ENCODE peak calls at places on chromosome 18, in nine cellular contexts. One of them, this sample, is unnamed.

GRCh38 chr18:41940506-41941215 is 14.4 kb upstream of the PIK3C3 start:
- DNase-seq in fibroblast of lung: peak
- DNase-seq in T-helper 9 cell: no peak
- DNase-seq in stimulated activated CD4-positive, alpha-beta T cell treated with anti-CD3 and anti-CD28 coated beads, Interleukin-2, amount 100 ng/mL, for 48 hours: no peak
- DNase-seq in sciatic nerve: no peak
- DNase-seq in stimulated activated CD8-positive, alpha-beta memory T cell treated with anti-CD3 and anti-CD28 coated beads, Interleukin-15, amount 100 ng/mL, for 24 hours: no peak
- DNase-seq in activated naive CD4-positive, alpha-beta T cell: no peak
- DNase-seq in effector memory CD8-positive, alpha-beta T cell: no peak
- DNase-seq in activated gamma-delta T cell treated with Interleukin-2 at 50 U/mL for 16 hours: no peak
- DNase-seq in this sample: peak

GRCh38 chr18:59516356-59517155 is 157.5 kb upstream of the LMAN1 start:
- DNase-seq in activated naive CD4-positive, alpha-beta T cell: no peak
- DNase-seq in stimulated activated CD8-positive, alpha-beta memory T cell treated with anti-CD3 and anti-CD28 coated beads, Interleukin-15, amount 100 ng/mL, for 24 hours: no peak
- DNase-seq in stimulated activated CD4-positive, alpha-beta T cell treated with anti-CD3 and anti-CD28 coated beads, Interleukin-2, amount 100 ng/mL, for 48 hours: no peak
- DNase-seq in effector memory CD8-positive, alpha-beta T cell: no peak
- DNase-seq in T-helper 9 cell: no peak
- DNase-seq in activated gamma-delta T cell treated with Interleukin-2 at 50 U/mL for 16 hours: no peak
- DNase-seq in fibroblast of lung: peak
- DNase-seq in sciatic nerve: no peak
- DNase-seq in this sample: peak

GRCh38 chr18:28114472-28114871 is 62.5 kb downstream of the CDH2 start:
- DNase-seq in sciatic nerve: no peak
- DNase-seq in T-helper 9 cell: no peak
- DNase-seq in stimulated activated CD8-positive, alpha-beta memory T cell treated with anti-CD3 and anti-CD28 coated beads, Interleukin-15, amount 100 ng/mL, for 24 hours: no peak
- DNase-seq in activated naive CD4-positive, alpha-beta T cell: no peak
- DNase-seq in fibroblast of lung: peak
- DNase-seq in effector memory CD8-positive, alpha-beta T cell: no peak
- DNase-seq in activated gamma-delta T cell treated with Interleukin-2 at 50 U/mL for 16 hours: no peak
- DNase-seq in stimulated activated CD4-positive, alpha-beta T cell treated with anti-CD3 and anti-CD28 coated beads, Interleukin-2, amount 100 ng/mL, for 48 hours: no peak
- DNase-seq in this sample: no peak

GRCh38 chr18:79598046-79598884 is 81.3 kb upstream of the CTDP1 start:
- DNase-seq in stimulated activated CD4-positive, alpha-beta T cell treated with anti-CD3 and anti-CD28 coated beads, Interleukin-2, amount 100 ng/mL, for 48 hours: no peak
- DNase-seq in stimulated activated CD8-positive, alpha-beta memory T cell treated with anti-CD3 and anti-CD28 coated beads, Interleukin-15, amount 100 ng/mL, for 24 hours: no peak
- DNase-seq in effector memory CD8-positive, alpha-beta T cell: no peak
- DNase-seq in activated naive CD4-positive, alpha-beta T cell: no peak
- DNase-seq in T-helper 9 cell: no peak
- DNase-seq in activated gamma-delta T cell treated with Interleukin-2 at 50 U/mL for 16 hours: no peak
- DNase-seq in fibroblast of lung: no peak
- DNase-seq in sciatic nerve: peak
- DNase-seq in this sample: no peak

GRCh38 chr18:71727909-71728308 is 816.2 kb downstream of the CBLN2 start:
- DNase-seq in fibroblast of lung: no peak
- DNase-seq in stimulated activated CD4-positive, alpha-beta T cell treated with anti-CD3 and anti-CD28 coated beads, Interleukin-2, amount 100 ng/mL, for 48 hours: no peak
- DNase-seq in activated gamma-delta T cell treated with Interleukin-2 at 50 U/mL for 16 hours: no peak
- DNase-seq in T-helper 9 cell: no peak
- DNase-seq in effector memory CD8-positive, alpha-beta T cell: no peak
- DNase-seq in stimulated activated CD8-positive, alpha-beta memory T cell treated with anti-CD3 and anti-CD28 coated beads, Interleukin-15, amount 100 ng/mL, for 24 hours: no peak
- DNase-seq in sciatic nerve: no peak
- DNase-seq in activated naive CD4-positive, alpha-beta T cell: no peak
- DNase-seq in this sample: no peak

GRCh38 chr18:63881851-63882250 is 5.7 kb upstream of the SERPINB2 start:
- DNase-seq in effector memory CD8-positive, alpha-beta T cell: no peak
- DNase-seq in sciatic nerve: no peak
- DNase-seq in stimulated activated CD4-positive, alpha-beta T cell treated with anti-CD3 and anti-CD28 coated beads, Interleukin-2, amount 100 ng/mL, for 48 hours: no peak
- DNase-seq in activated gamma-delta T cell treated with Interleukin-2 at 50 U/mL for 16 hours: no peak
- DNase-seq in activated naive CD4-positive, alpha-beta T cell: no peak
- DNase-seq in T-helper 9 cell: no peak
- DNase-seq in stimulated activated CD8-positive, alpha-beta memory T cell treated with anti-CD3 and anti-CD28 coated beads, Interleukin-15, amount 100 ng/mL, for 24 hours: no peak
- DNase-seq in fibroblast of lung: no peak
- DNase-seq in this sample: no peak

GRCh38 chr18:56952026-56952425 is 194.9 kb upstream of the BOD1L2 start:
- DNase-seq in activated naive CD4-positive, alpha-beta T cell: no peak
- DNase-seq in T-helper 9 cell: no peak
- DNase-seq in effector memory CD8-positive, alpha-beta T cell: no peak
- DNase-seq in stimulated activated CD4-positive, alpha-beta T cell treated with anti-CD3 and anti-CD28 coated beads, Interleukin-2, amount 100 ng/mL, for 48 hours: no peak
- DNase-seq in activated gamma-delta T cell treated with Interleukin-2 at 50 U/mL for 16 hours: no peak
- DNase-seq in fibroblast of lung: no peak
- DNase-seq in stimulated activated CD8-positive, alpha-beta memory T cell treated with anti-CD3 and anti-CD28 coated beads, Interleukin-15, amount 100 ng/mL, for 24 hours: no peak
- DNase-seq in sciatic nerve: no peak
- DNase-seq in this sample: no peak

GRCh38 chr18:11520536-11520935 is 88.9 kb upstream of the SLC35G4 start:
- DNase-seq in stimulated activated CD4-positive, alpha-beta T cell treated with anti-CD3 and anti-CD28 coated beads, Interleukin-2, amount 100 ng/mL, for 48 hours: no peak
- DNase-seq in T-helper 9 cell: no peak
- DNase-seq in sciatic nerve: no peak
- DNase-seq in effector memory CD8-positive, alpha-beta T cell: no peak
- DNase-seq in fibroblast of lung: no peak
- DNase-seq in stimulated activated CD8-positive, alpha-beta memory T cell treated with anti-CD3 and anti-CD28 coated beads, Interleukin-15, amount 100 ng/mL, for 24 hours: no peak
- DNase-seq in activated gamma-delta T cell treated with Interleukin-2 at 50 U/mL for 16 hours: no peak
- DNase-seq in activated naive CD4-positive, alpha-beta T cell: no peak
- DNase-seq in this sample: no peak

GRCh38 chr18:73979742-73980141 is 167.9 kb downstream of the FBXO15 start:
- DNase-seq in sciatic nerve: no peak
- DNase-seq in activated gamma-delta T cell treated with Interleukin-2 at 50 U/mL for 16 hours: no peak
- DNase-seq in stimulated activated CD8-positive, alpha-beta memory T cell treated with anti-CD3 and anti-CD28 coated beads, Interleukin-15, amount 100 ng/mL, for 24 hours: no peak
- DNase-seq in stimulated activated CD4-positive, alpha-beta T cell treated with anti-CD3 and anti-CD28 coated beads, Interleukin-2, amount 100 ng/mL, for 48 hours: no peak
- DNase-seq in activated naive CD4-positive, alpha-beta T cell: no peak
- DNase-seq in fibroblast of lung: peak
- DNase-seq in effector memory CD8-positive, alpha-beta T cell: no peak
- DNase-seq in T-helper 9 cell: no peak
- DNase-seq in this sample: no peak

GRCh38 chr18:47050468-47050867 is 15.0 kb upstream of the ELOA2 start:
- DNase-seq in activated naive CD4-positive, alpha-beta T cell: no peak
- DNase-seq in stimulated activated CD4-positive, alpha-beta T cell treated with anti-CD3 and anti-CD28 coated beads, Interleukin-2, amount 100 ng/mL, for 48 hours: peak
- DNase-seq in fibroblast of lung: peak
- DNase-seq in T-helper 9 cell: no peak
- DNase-seq in stimulated activated CD8-positive, alpha-beta memory T cell treated with anti-CD3 and anti-CD28 coated beads, Interleukin-15, amount 100 ng/mL, for 24 hours: no peak
- DNase-seq in activated gamma-delta T cell treated with Interleukin-2 at 50 U/mL for 16 hours: no peak
- DNase-seq in sciatic nerve: no peak
- DNase-seq in effector memory CD8-positive, alpha-beta T cell: peak
- DNase-seq in this sample: peak

GRCh38 chr18:13447621-13448020 is 229.1 kb downstream of the LDLRAD4 start:
- DNase-seq in activated naive CD4-positive, alpha-beta T cell: no peak
- DNase-seq in sciatic nerve: no peak
- DNase-seq in stimulated activated CD8-positive, alpha-beta memory T cell treated with anti-CD3 and anti-CD28 coated beads, Interleukin-15, amount 100 ng/mL, for 24 hours: no peak
- DNase-seq in T-helper 9 cell: no peak
- DNase-seq in effector memory CD8-positive, alpha-beta T cell: no peak
- DNase-seq in fibroblast of lung: peak
- DNase-seq in stimulated activated CD4-positive, alpha-beta T cell treated with anti-CD3 and anti-CD28 coated beads, Interleukin-2, amount 100 ng/mL, for 48 hours: no peak
- DNase-seq in activated gamma-delta T cell treated with Interleukin-2 at 50 U/mL for 16 hours: no peak
- DNase-seq in this sample: peak

GRCh38 chr18:43161528-43161927 is 46.0 kb upstream of the RIT2 start:
- DNase-seq in stimulated activated CD8-positive, alpha-beta memory T cell treated with anti-CD3 and anti-CD28 coated beads, Interleukin-15, amount 100 ng/mL, for 24 hours: no peak
- DNase-seq in stimulated activated CD4-positive, alpha-beta T cell treated with anti-CD3 and anti-CD28 coated beads, Interleukin-2, amount 100 ng/mL, for 48 hours: no peak
- DNase-seq in fibroblast of lung: peak
- DNase-seq in sciatic nerve: no peak
- DNase-seq in T-helper 9 cell: no peak
- DNase-seq in effector memory CD8-positive, alpha-beta T cell: no peak
- DNase-seq in activated naive CD4-positive, alpha-beta T cell: no peak
- DNase-seq in activated gamma-delta T cell treated with Interleukin-2 at 50 U/mL for 16 hours: no peak
- DNase-seq in this sample: peak

GRCh38 chr18:58697131-58697530 is 25.9 kb downstream of the MALT1 start:
- DNase-seq in fibroblast of lung: no peak
- DNase-seq in activated naive CD4-positive, alpha-beta T cell: no peak
- DNase-seq in stimulated activated CD8-positive, alpha-beta memory T cell treated with anti-CD3 and anti-CD28 coated beads, Interleukin-15, amount 100 ng/mL, for 24 hours: no peak
- DNase-seq in stimulated activated CD4-positive, alpha-beta T cell treated with anti-CD3 and anti-CD28 coated beads, Interleukin-2, amount 100 ng/mL, for 48 hours: no peak
- DNase-seq in T-helper 9 cell: no peak
- DNase-seq in sciatic nerve: no peak
- DNase-seq in activated gamma-delta T cell treated with Interleukin-2 at 50 U/mL for 16 hours: no peak
- DNase-seq in effector memory CD8-positive, alpha-beta T cell: no peak
- DNase-seq in this sample: no peak

GRCh38 chr18:7901657-7902056 is 334.5 kb downstream of the PTPRM start:
- DNase-seq in activated gamma-delta T cell treated with Interleukin-2 at 50 U/mL for 16 hours: no peak
- DNase-seq in fibroblast of lung: peak
- DNase-seq in activated naive CD4-positive, alpha-beta T cell: no peak
- DNase-seq in T-helper 9 cell: no peak
- DNase-seq in effector memory CD8-positive, alpha-beta T cell: no peak
- DNase-seq in stimulated activated CD4-positive, alpha-beta T cell treated with anti-CD3 and anti-CD28 coated beads, Interleukin-2, amount 100 ng/mL, for 48 hours: no peak
- DNase-seq in sciatic nerve: no peak
- DNase-seq in stimulated activated CD8-positive, alpha-beta memory T cell treated with anti-CD3 and anti-CD28 coated beads, Interleukin-15, amount 100 ng/mL, for 24 hours: no peak
- DNase-seq in this sample: no peak

GRCh38 chr18:45090526-45091140 is 409.9 kb downstream of the SETBP1 start:
- DNase-seq in activated gamma-delta T cell treated with Interleukin-2 at 50 U/mL for 16 hours: no peak
- DNase-seq in effector memory CD8-positive, alpha-beta T cell: no peak
- DNase-seq in T-helper 9 cell: no peak
- DNase-seq in stimulated activated CD4-positive, alpha-beta T cell treated with anti-CD3 and anti-CD28 coated beads, Interleukin-2, amount 100 ng/mL, for 48 hours: no peak
- DNase-seq in activated naive CD4-positive, alpha-beta T cell: no peak
- DNase-seq in fibroblast of lung: peak
- DNase-seq in stimulated activated CD8-positive, alpha-beta memory T cell treated with anti-CD3 and anti-CD28 coated beads, Interleukin-15, amount 100 ng/mL, for 24 hours: no peak
- DNase-seq in sciatic nerve: no peak
- DNase-seq in this sample: no peak

GRCh38 chr18:10682368-10682714 is 156.5 kb downstream of the NAPG start:
- DNase-seq in sciatic nerve: no peak
- DNase-seq in activated gamma-delta T cell treated with Interleukin-2 at 50 U/mL for 16 hours: no peak
- DNase-seq in stimulated activated CD4-positive, alpha-beta T cell treated with anti-CD3 and anti-CD28 coated beads, Interleukin-2, amount 100 ng/mL, for 48 hours: no peak
- DNase-seq in fibroblast of lung: no peak
- DNase-seq in T-helper 9 cell: no peak
- DNase-seq in activated naive CD4-positive, alpha-beta T cell: no peak
- DNase-seq in stimulated activated CD8-positive, alpha-beta memory T cell treated with anti-CD3 and anti-CD28 coated beads, Interleukin-15, amount 100 ng/mL, for 24 hours: no peak
- DNase-seq in effector memory CD8-positive, alpha-beta T cell: no peak
- DNase-seq in this sample: no peak

GRCh38 chr18:9025104-9025838 is 77.2 kb upstream of the NDUFV2 start:
- DNase-seq in stimulated activated CD4-positive, alpha-beta T cell treated with anti-CD3 and anti-CD28 coated beads, Interleukin-2, amount 100 ng/mL, for 48 hours: no peak
- DNase-seq in fibroblast of lung: peak
- DNase-seq in stimulated activated CD8-positive, alpha-beta memory T cell treated with anti-CD3 and anti-CD28 coated beads, Interleukin-15, amount 100 ng/mL, for 24 hours: no peak
- DNase-seq in T-helper 9 cell: no peak
- DNase-seq in activated naive CD4-positive, alpha-beta T cell: no peak
- DNase-seq in effector memory CD8-positive, alpha-beta T cell: no peak
- DNase-seq in activated gamma-delta T cell treated with Interleukin-2 at 50 U/mL for 16 hours: no peak
- DNase-seq in sciatic nerve: no peak
- DNase-seq in this sample: peak

GRCh38 chr18:12574494-12575185 is 83.3 kb downstream of the SPIRE1 start:
- DNase-seq in sciatic nerve: no peak
- DNase-seq in stimulated activated CD8-positive, alpha-beta memory T cell treated with anti-CD3 and anti-CD28 coated beads, Interleukin-15, amount 100 ng/mL, for 24 hours: no peak
- DNase-seq in effector memory CD8-positive, alpha-beta T cell: no peak
- DNase-seq in T-helper 9 cell: no peak
- DNase-seq in activated gamma-delta T cell treated with Interleukin-2 at 50 U/mL for 16 hours: no peak
- DNase-seq in activated naive CD4-positive, alpha-beta T cell: no peak
- DNase-seq in stimulated activated CD4-positive, alpha-beta T cell treated with anti-CD3 and anti-CD28 coated beads, Interleukin-2, amount 100 ng/mL, for 48 hours: no peak
- DNase-seq in fibroblast of lung: no peak
- DNase-seq in this sample: no peak

GRCh38 chr18:446941-447560 is 53.5 kb downstream of the COLEC12 start:
- DNase-seq in fibroblast of lung: peak
- DNase-seq in effector memory CD8-positive, alpha-beta T cell: no peak
- DNase-seq in sciatic nerve: no peak
- DNase-seq in stimulated activated CD4-positive, alpha-beta T cell treated with anti-CD3 and anti-CD28 coated beads, Interleukin-2, amount 100 ng/mL, for 48 hours: no peak
- DNase-seq in activated gamma-delta T cell treated with Interleukin-2 at 50 U/mL for 16 hours: no peak
- DNase-seq in T-helper 9 cell: no peak
- DNase-seq in stimulated activated CD8-positive, alpha-beta memory T cell treated with anti-CD3 and anti-CD28 coated beads, Interleukin-15, amount 100 ng/mL, for 24 hours: no peak
- DNase-seq in activated naive CD4-positive, alpha-beta T cell: no peak
- DNase-seq in this sample: no peak

GRCh38 chr18:12007063-12007462 is 25.8 kb downstream of the IMPA2 start:
- DNase-seq in fibroblast of lung: no peak
- DNase-seq in activated gamma-delta T cell treated with Interleukin-2 at 50 U/mL for 16 hours: no peak
- DNase-seq in T-helper 9 cell: no peak
- DNase-seq in stimulated activated CD8-positive, alpha-beta memory T cell treated with anti-CD3 and anti-CD28 coated beads, Interleukin-15, amount 100 ng/mL, for 24 hours: no peak
- DNase-seq in activated naive CD4-positive, alpha-beta T cell: no peak
- DNase-seq in sciatic nerve: no peak
- DNase-seq in effector memory CD8-positive, alpha-beta T cell: no peak
- DNase-seq in stimulated activated CD4-positive, alpha-beta T cell treated with anti-CD3 and anti-CD28 coated beads, Interleukin-2, amount 100 ng/mL, for 48 hours: no peak
- DNase-seq in this sample: no peak

GRCh38 chr18:36843784-36844183 is 14.9 kb downstream of the KIAA1328 start:
- DNase-seq in activated naive CD4-positive, alpha-beta T cell: no peak
- DNase-seq in T-helper 9 cell: no peak
- DNase-seq in stimulated activated CD8-positive, alpha-beta memory T cell treated with anti-CD3 and anti-CD28 coated beads, Interleukin-15, amount 100 ng/mL, for 24 hours: no peak
- DNase-seq in fibroblast of lung: peak
- DNase-seq in effector memory CD8-positive, alpha-beta T cell: no peak
- DNase-seq in sciatic nerve: no peak
- DNase-seq in stimulated activated CD4-positive, alpha-beta T cell treated with anti-CD3 and anti-CD28 coated beads, Interleukin-2, amount 100 ng/mL, for 48 hours: no peak
- DNase-seq in activated gamma-delta T cell treated with Interleukin-2 at 50 U/mL for 16 hours: no peak
- DNase-seq in this sample: no peak

GRCh38 chr18:46402945-46403344 is 254.1 kb downstream of the LOXHD1 start:
- DNase-seq in activated naive CD4-positive, alpha-beta T cell: no peak
- DNase-seq in fibroblast of lung: no peak
- DNase-seq in activated gamma-delta T cell treated with Interleukin-2 at 50 U/mL for 16 hours: no peak
- DNase-seq in stimulated activated CD4-positive, alpha-beta T cell treated with anti-CD3 and anti-CD28 coated beads, Interleukin-2, amount 100 ng/mL, for 48 hours: no peak
- DNase-seq in T-helper 9 cell: no peak
- DNase-seq in sciatic nerve: no peak
- DNase-seq in stimulated activated CD8-positive, alpha-beta memory T cell treated with anti-CD3 and anti-CD28 coated beads, Interleukin-15, amount 100 ng/mL, for 24 hours: no peak
- DNase-seq in effector memory CD8-positive, alpha-beta T cell: no peak
- DNase-seq in this sample: no peak

GRCh38 chr18:63366270-63366990 is 576 bp downstream of the KDSR start:
- DNase-seq in fibroblast of lung: peak
- DNase-seq in stimulated activated CD4-positive, alpha-beta T cell treated with anti-CD3 and anti-CD28 coated beads, Interleukin-2, amount 100 ng/mL, for 48 hours: peak
- DNase-seq in activated naive CD4-positive, alpha-beta T cell: peak
- DNase-seq in effector memory CD8-positive, alpha-beta T cell: peak
- DNase-seq in sciatic nerve: peak
- DNase-seq in stimulated activated CD8-positive, alpha-beta memory T cell treated with anti-CD3 and anti-CD28 coated beads, Interleukin-15, amount 100 ng/mL, for 24 hours: peak
- DNase-seq in activated gamma-delta T cell treated with Interleukin-2 at 50 U/mL for 16 hours: peak
- DNase-seq in T-helper 9 cell: peak
- DNase-seq in this sample: no peak

GRCh38 chr18:6222271-6222670 is 192.4 kb downstream of the L3MBTL4 start:
- DNase-seq in stimulated activated CD8-positive, alpha-beta memory T cell treated with anti-CD3 and anti-CD28 coated beads, Interleukin-15, amount 100 ng/mL, for 24 hours: no peak
- DNase-seq in effector memory CD8-positive, alpha-beta T cell: no peak
- DNase-seq in sciatic nerve: no peak
- DNase-seq in stimulated activated CD4-positive, alpha-beta T cell treated with anti-CD3 and anti-CD28 coated beads, Interleukin-2, amount 100 ng/mL, for 48 hours: no peak
- DNase-seq in activated naive CD4-positive, alpha-beta T cell: no peak
- DNase-seq in T-helper 9 cell: no peak
- DNase-seq in activated gamma-delta T cell treated with Interleukin-2 at 50 U/mL for 16 hours: no peak
- DNase-seq in fibroblast of lung: no peak
- DNase-seq in this sample: no peak

GRCh38 chr18:48264508-48264907 is 144.7 kb downstream of the ZBTB7C start:
- DNase-seq in stimulated activated CD8-positive, alpha-beta memory T cell treated with anti-CD3 and anti-CD28 coated beads, Interleukin-15, amount 100 ng/mL, for 24 hours: no peak
- DNase-seq in activated naive CD4-positive, alpha-beta T cell: no peak
- DNase-seq in sciatic nerve: no peak
- DNase-seq in stimulated activated CD4-positive, alpha-beta T cell treated with anti-CD3 and anti-CD28 coated beads, Interleukin-2, amount 100 ng/mL, for 48 hours: no peak
- DNase-seq in effector memory CD8-positive, alpha-beta T cell: no peak
- DNase-seq in fibroblast of lung: no peak
- DNase-seq in T-helper 9 cell: no peak
- DNase-seq in activated gamma-delta T cell treated with Interleukin-2 at 50 U/mL for 16 hours: no peak
- DNase-seq in this sample: no peak

This sample was measured in GM04503.